ENCODE peak calls at places on chromosomes 3 and 15, in six cellular contexts. One of them, this sample, is unnamed.

GRCh38 chr15:26095710-26096330 is 232.7 kb upstream of the ATP10A start:
- DNase-seq in NCI-H460: no peak
- DNase-seq in aorta: no peak
- DNase-seq in NK-92 treated with Interleukin-12 subunit alpha and Interleukin-12 subunit beta, amount 100 ng/mL, for 24 hours: no peak
- DNase-seq in activated CD8-positive, alpha-beta memory T cell treated with anti-CD3 and anti-CD28 coated beads, Interleukin-2, amount 10 ng/mL, durations not matched to agents 7 days and 5 days: no peak
- DNase-seq in GM12864: no peak
- DNase-seq in this sample: no peak

GRCh38 chr15:90701048-90701447 is 16.1 kb upstream of the BLM start:
- DNase-seq in NCI-H460: no peak
- DNase-seq in aorta: no peak
- DNase-seq in NK-92 treated with Interleukin-12 subunit alpha and Interleukin-12 subunit beta, amount 100 ng/mL, for 24 hours: no peak
- DNase-seq in activated CD8-positive, alpha-beta memory T cell treated with anti-CD3 and anti-CD28 coated beads, Interleukin-2, amount 10 ng/mL, durations not matched to agents 7 days and 5 days: no peak
- DNase-seq in GM12864: no peak
- DNase-seq in this sample: no peak

GRCh38 chr3:127692501-127693335 is 20.0 kb downstream of the ABTB1 start:
- DNase-seq in NCI-H460: no peak
- DNase-seq in aorta: peak; percentile 56
- DNase-seq in NK-92 treated with Interleukin-12 subunit alpha and Interleukin-12 subunit beta, amount 100 ng/mL, for 24 hours: no peak
- DNase-seq in activated CD8-positive, alpha-beta memory T cell treated with anti-CD3 and anti-CD28 coated beads, Interleukin-2, amount 10 ng/mL, durations not matched to agents 7 days and 5 days: no peak
- DNase-seq in GM12864: no peak
- DNase-seq in this sample: no peak

GRCh38 chr15:68561146-68561545 is 17.6 kb upstream of the CORO2B start:
- DNase-seq in NCI-H460: no peak
- DNase-seq in aorta: peak; percentile 53
- DNase-seq in NK-92 treated with Interleukin-12 subunit alpha and Interleukin-12 subunit beta, amount 100 ng/mL, for 24 hours: no peak
- DNase-seq in activated CD8-positive, alpha-beta memory T cell treated with anti-CD3 and anti-CD28 coated beads, Interleukin-2, amount 10 ng/mL, durations not matched to agents 7 days and 5 days: no peak
- DNase-seq in GM12864: no peak
- DNase-seq in this sample: no peak

GRCh38 chr15:66456211-66456610 is 41.4 kb downstream of the SNAPC5 start:
- DNase-seq in NCI-H460: no peak
- DNase-seq in aorta: no peak
- DNase-seq in NK-92 treated with Interleukin-12 subunit alpha and Interleukin-12 subunit beta, amount 100 ng/mL, for 24 hours: no peak
- DNase-seq in activated CD8-positive, alpha-beta memory T cell treated with anti-CD3 and anti-CD28 coated beads, Interleukin-2, amount 10 ng/mL, durations not matched to agents 7 days and 5 days: no peak
- DNase-seq in GM12864: no peak
- DNase-seq in this sample: no peak

GRCh38 chr15:45166792-45167630 is 20.8 kb downstream of the SHF start:
- DNase-seq in NCI-H460: peak; percentile 83
- DNase-seq in aorta: peak; percentile 94
- DNase-seq in NK-92 treated with Interleukin-12 subunit alpha and Interleukin-12 subunit beta, amount 100 ng/mL, for 24 hours: peak; percentile 84
- DNase-seq in activated CD8-positive, alpha-beta memory T cell treated with anti-CD3 and anti-CD28 coated beads, Interleukin-2, amount 10 ng/mL, durations not matched to agents 7 days and 5 days: peak; percentile 92
- DNase-seq in GM12864: peak; percentile 71
- DNase-seq in this sample: peak; percentile 95

GRCh38 chr3:39146611-39147373 is 6.6 kb downstream of the CSRNP1 start:
- DNase-seq in NCI-H460: peak; percentile 73
- DNase-seq in aorta: peak; percentile 93
- DNase-seq in NK-92 treated with Interleukin-12 subunit alpha and Interleukin-12 subunit beta, amount 100 ng/mL, for 24 hours: peak; percentile 31
- DNase-seq in activated CD8-positive, alpha-beta memory T cell treated with anti-CD3 and anti-CD28 coated beads, Interleukin-2, amount 10 ng/mL, durations not matched to agents 7 days and 5 days: peak; percentile 87
- DNase-seq in GM12864: no peak
- DNase-seq in this sample: peak; percentile 87

GRCh38 chr3:127137113-127137512 is 55.8 kb upstream of the PRR23E start:
- DNase-seq in NCI-H460: no peak
- DNase-seq in aorta: no peak
- DNase-seq in NK-92 treated with Interleukin-12 subunit alpha and Interleukin-12 subunit beta, amount 100 ng/mL, for 24 hours: no peak
- DNase-seq in activated CD8-positive, alpha-beta memory T cell treated with anti-CD3 and anti-CD28 coated beads, Interleukin-2, amount 10 ng/mL, durations not matched to agents 7 days and 5 days: no peak
- DNase-seq in GM12864: no peak
- DNase-seq in this sample: no peak

GRCh38 chr3:23325466-23326065 is 122.4 kb downstream of the UBE2E2 start:
- DNase-seq in NCI-H460: no peak
- DNase-seq in aorta: no peak
- DNase-seq in NK-92 treated with Interleukin-12 subunit alpha and Interleukin-12 subunit beta, amount 100 ng/mL, for 24 hours: no peak
- DNase-seq in activated CD8-positive, alpha-beta memory T cell treated with anti-CD3 and anti-CD28 coated beads, Interleukin-2, amount 10 ng/mL, durations not matched to agents 7 days and 5 days: no peak
- DNase-seq in GM12864: no peak
- DNase-seq in this sample: no peak

GRCh38 chr15:40746916-40747418 is 8.1 kb downstream of the RMDN3 start:
- DNase-seq in NCI-H460: no peak
- DNase-seq in aorta: no peak
- DNase-seq in NK-92 treated with Interleukin-12 subunit alpha and Interleukin-12 subunit beta, amount 100 ng/mL, for 24 hours: no peak
- DNase-seq in activated CD8-positive, alpha-beta memory T cell treated with anti-CD3 and anti-CD28 coated beads, Interleukin-2, amount 10 ng/mL, durations not matched to agents 7 days and 5 days: no peak
- DNase-seq in GM12864: no peak
- DNase-seq in this sample: no peak

GRCh38 chr3:46693038-46693896 is at the start of gene ALS2CL:
- DNase-seq in NCI-H460: no peak
- DNase-seq in aorta: peak; percentile 86
- DNase-seq in NK-92 treated with Interleukin-12 subunit alpha and Interleukin-12 subunit beta, amount 100 ng/mL, for 24 hours: no peak
- DNase-seq in activated CD8-positive, alpha-beta memory T cell treated with anti-CD3 and anti-CD28 coated beads, Interleukin-2, amount 10 ng/mL, durations not matched to agents 7 days and 5 days: peak; percentile 61
- DNase-seq in GM12864: no peak
- DNase-seq in this sample: peak; percentile 82

GRCh38 chr15:31352911-31353811 is 26.5 kb downstream of the KLF13 start:
- DNase-seq in NCI-H460: no peak
- DNase-seq in aorta: no peak
- DNase-seq in NK-92 treated with Interleukin-12 subunit alpha and Interleukin-12 subunit beta, amount 100 ng/mL, for 24 hours: no peak
- DNase-seq in activated CD8-positive, alpha-beta memory T cell treated with anti-CD3 and anti-CD28 coated beads, Interleukin-2, amount 10 ng/mL, durations not matched to agents 7 days and 5 days: peak; percentile 69
- DNase-seq in GM12864: peak; percentile 59
- DNase-seq in this sample: peak; percentile 81

GRCh38 chr3:113243846-113244245 is 32.5 kb downstream of the BOC start:
- DNase-seq in NCI-H460: no peak
- DNase-seq in aorta: no peak
- DNase-seq in NK-92 treated with Interleukin-12 subunit alpha and Interleukin-12 subunit beta, amount 100 ng/mL, for 24 hours: no peak
- DNase-seq in activated CD8-positive, alpha-beta memory T cell treated with anti-CD3 and anti-CD28 coated beads, Interleukin-2, amount 10 ng/mL, durations not matched to agents 7 days and 5 days: no peak
- DNase-seq in GM12864: no peak
- DNase-seq in this sample: no peak

GRCh38 chr15:56356616-56357015 is 8.6 kb upstream of the TEX9 start:
- DNase-seq in NCI-H460: no peak
- DNase-seq in aorta: no peak
- DNase-seq in NK-92 treated with Interleukin-12 subunit alpha and Interleukin-12 subunit beta, amount 100 ng/mL, for 24 hours: no peak
- DNase-seq in activated CD8-positive, alpha-beta memory T cell treated with anti-CD3 and anti-CD28 coated beads, Interleukin-2, amount 10 ng/mL, durations not matched to agents 7 days and 5 days: no peak
- DNase-seq in GM12864: no peak
- DNase-seq in this sample: no peak

GRCh38 chr3:123332124-123332641 is 116.7 kb downstream of the ADCY5 start:
- DNase-seq in NCI-H460: no peak
- DNase-seq in aorta: peak; percentile 76
- DNase-seq in NK-92 treated with Interleukin-12 subunit alpha and Interleukin-12 subunit beta, amount 100 ng/mL, for 24 hours: no peak
- DNase-seq in activated CD8-positive, alpha-beta memory T cell treated with anti-CD3 and anti-CD28 coated beads, Interleukin-2, amount 10 ng/mL, durations not matched to agents 7 days and 5 days: no peak
- DNase-seq in GM12864: no peak
- DNase-seq in this sample: no peak

GRCh38 chr3:190387578-190388213 is at the start of gene CLDN16:
- DNase-seq in NCI-H460: no peak
- DNase-seq in aorta: no peak
- DNase-seq in NK-92 treated with Interleukin-12 subunit alpha and Interleukin-12 subunit beta, amount 100 ng/mL, for 24 hours: no peak
- DNase-seq in activated CD8-positive, alpha-beta memory T cell treated with anti-CD3 and anti-CD28 coated beads, Interleukin-2, amount 10 ng/mL, durations not matched to agents 7 days and 5 days: no peak
- DNase-seq in GM12864: no peak
- DNase-seq in this sample: no peak

GRCh38 chr3:42613462-42613861 is 13.0 kb downstream of the NKTR start:
- DNase-seq in NCI-H460: no peak
- DNase-seq in aorta: no peak
- DNase-seq in NK-92 treated with Interleukin-12 subunit alpha and Interleukin-12 subunit beta, amount 100 ng/mL, for 24 hours: no peak
- DNase-seq in activated CD8-positive, alpha-beta memory T cell treated with anti-CD3 and anti-CD28 coated beads, Interleukin-2, amount 10 ng/mL, durations not matched to agents 7 days and 5 days: no peak
- DNase-seq in GM12864: no peak
- DNase-seq in this sample: no peak

GRCh38 chr3:127033786-127034185 is 50.9 kb downstream of the PLXNA1 start:
- DNase-seq in NCI-H460: no peak
- DNase-seq in aorta: no peak
- DNase-seq in NK-92 treated with Interleukin-12 subunit alpha and Interleukin-12 subunit beta, amount 100 ng/mL, for 24 hours: no peak
- DNase-seq in activated CD8-positive, alpha-beta memory T cell treated with anti-CD3 and anti-CD28 coated beads, Interleukin-2, amount 10 ng/mL, durations not matched to agents 7 days and 5 days: no peak
- DNase-seq in GM12864: no peak
- DNase-seq in this sample: peak; percentile 55

GRCh38 chr15:41934843-41935242 is 37.5 kb downstream of the EHD4 start:
- DNase-seq in NCI-H460: no peak
- DNase-seq in aorta: no peak
- DNase-seq in NK-92 treated with Interleukin-12 subunit alpha and Interleukin-12 subunit beta, amount 100 ng/mL, for 24 hours: peak; percentile 14
- DNase-seq in activated CD8-positive, alpha-beta memory T cell treated with anti-CD3 and anti-CD28 coated beads, Interleukin-2, amount 10 ng/mL, durations not matched to agents 7 days and 5 days: peak; percentile 87
- DNase-seq in GM12864: no peak
- DNase-seq in this sample: no peak

GRCh38 chr3:149077638-149078037 is 8.7 kb downstream of the HLTF start:
- DNase-seq in NCI-H460: no peak
- DNase-seq in aorta: no peak
- DNase-seq in NK-92 treated with Interleukin-12 subunit alpha and Interleukin-12 subunit beta, amount 100 ng/mL, for 24 hours: no peak
- DNase-seq in activated CD8-positive, alpha-beta memory T cell treated with anti-CD3 and anti-CD28 coated beads, Interleukin-2, amount 10 ng/mL, durations not matched to agents 7 days and 5 days: no peak
- DNase-seq in GM12864: no peak
- DNase-seq in this sample: no peak

GRCh38 chr15:74808073-74808839 is 4.4 kb upstream of the LMAN1L start:
- DNase-seq in NCI-H460: no peak
- DNase-seq in aorta: no peak
- DNase-seq in NK-92 treated with Interleukin-12 subunit alpha and Interleukin-12 subunit beta, amount 100 ng/mL, for 24 hours: no peak
- DNase-seq in activated CD8-positive, alpha-beta memory T cell treated with anti-CD3 and anti-CD28 coated beads, Interleukin-2, amount 10 ng/mL, durations not matched to agents 7 days and 5 days: no peak
- DNase-seq in GM12864: no peak
- DNase-seq in this sample: no peak

This sample was measured in Right ventricle myocardium inferior.